ENCODE peak calls at places on chromosomes 11 and 22, in five cellular contexts. I is NCI-H460, Q is heart right ventricle, R is mammary epithelial cell, K is frontal cortex. B is an unnamed sample.

GRCh38 chr11:118263694-118264567 is at the start of gene MPZL2:
- DNase-seq in I (no peak), Q (peak; percentile 23), R (peak; percentile 98), K (no peak), B (peak; percentile 88)

GRCh38 chr11:19110290-19110689 is 6.7 kb upstream of the ZDHHC13 start:
- DNase-seq in I (no peak), Q (peak; percentile 61), R (no peak), K (no peak), B (no peak)

GRCh38 chr11:45169310-45170072 is 23.1 kb downstream of the PRDM11 start:
- DNase-seq in I (no peak), Q (no peak), R (no peak), K (no peak), B (no peak)

GRCh38 chr22:30968015-30968923 is at the start of gene MORC2:
- DNase-seq in I (no peak), Q (peak; percentile 73), R (no peak), K (no peak), B (peak; percentile 27)

GRCh38 chr11:84812351-84813083 is 814.6 kb downstream of the DLG2 start:
- DNase-seq in I (peak; percentile 54), Q (no peak), R (no peak), K (no peak), B (no peak)

GRCh38 chr11:90213322-90213721 is 9.5 kb downstream of the CHORDC1 start:
- DNase-seq in I (no peak), Q (no peak), R (no peak), K (no peak), B (no peak)

GRCh38 chr11:44005956-44006355 is 41.8 kb upstream of the ACCSL start:
- DNase-seq in I (no peak), Q (no peak), R (no peak), K (no peak), B (no peak)

GRCh38 chr11:86807356-86807755 is 7.0 kb downstream of the PRSS23 start:
- DNase-seq in I (no peak), Q (no peak), R (no peak), K (no peak), B (no peak)

GRCh38 chr11:66268953-66269906 is 791 bp downstream of the RAB1B start:
- DNase-seq in I (no peak), Q (no peak), R (no peak), K (peak; percentile 49), B (peak; percentile 20)

GRCh38 chr22:46084943-46085830 is 65.1 kb upstream of the PPARA start:
- DNase-seq in I (peak; percentile 64), Q (peak; percentile 91), R (peak; percentile 89), K (no peak), B (no peak)

GRCh38 chr11:34502949-34503348 is 10.6 kb downstream of the ELF5 start:
- DNase-seq in I (no peak), Q (no peak), R (no peak), K (no peak), B (no peak)

GRCh38 chr11:107844041-107844440 is 14.5 kb downstream of the SLC35F2 start:
- DNase-seq in I (no peak), Q (no peak), R (peak; percentile 85), K (no peak), B (peak; percentile 73)

GRCh38 chr11:75946531-75947530 is 131.8 kb downstream of the UVRAG start:
- DNase-seq in I (no peak), Q (peak; percentile 44), R (peak; percentile 28), K (no peak), B (no peak)

GRCh38 chr11:18566406-18566805 is 22.1 kb downstream of the UEVLD start:
- DNase-seq in I (no peak), Q (no peak), R (no peak), K (no peak), B (no peak)

GRCh38 chr22:20779014-20779812 is 5.3 kb downstream of the SERPIND1 start:
- DNase-seq in I (no peak), Q (no peak), R (no peak), K (no peak), B (no peak)

GRCh38 chr11:34449013-34449412 is 10.3 kb downstream of the CAT start:
- DNase-seq in I (no peak), Q (no peak), R (peak; percentile 60), K (no peak), B (no peak)

GRCh38 chr11:123405123-123405592 is 24.9 kb upstream of the GRAMD1B start:
- DNase-seq in I (no peak), Q (peak; percentile 78), R (peak; percentile 2), K (no peak), B (no peak)

GRCh38 chr11:75025561-75025960 is 36.8 kb downstream of the NEU3 start:
- DNase-seq in I (no peak), Q (no peak), R (no peak), K (no peak), B (no peak)

GRCh38 chr11:116808262-116809175 is 14.6 kb downstream of the APOA4 start:
- DNase-seq in I (no peak), Q (no peak), R (peak; percentile 46), K (no peak), B (peak; percentile 32)

GRCh38 chr11:121023848-121024751 is at the start of gene TBCEL:
- DNase-seq in I (peak; percentile 44), Q (peak; percentile 91), R (peak; percentile 45), K (peak; percentile 97), B (peak; percentile 90)

GRCh38 chr22:22210375-22210774 is 34.2 kb upstream of the VPREB1 start:
- DNase-seq in I (no peak), Q (no peak), R (peak; percentile 88), K (no peak), B (peak; percentile 73)

GRCh38 chr22:36913431-36914382 is at the start of gene CSF2RB:
- DNase-seq in I (no peak), Q (peak; percentile 36), R (no peak), K (no peak), B (no peak)

GRCh38 chr11:119404872-119405271 is 18.1 kb downstream of the THY1 start:
- DNase-seq in I (no peak), Q (no peak), R (no peak), K (no peak), B (no peak)

GRCh38 chr11:82979824-82980223 is 78.3 kb downstream of the DDIAS start:
- DNase-seq in I (no peak), Q (no peak), R (no peak), K (no peak), B (no peak)

GRCh38 chr11:44847316-44847715 is 103.4 kb downstream of the TP53I11 start:
- DNase-seq in I (no peak), Q (no peak), R (no peak), K (no peak), B (no peak)

GRCh38 chr11:614583-615452 is 932 bp downstream of the IRF7 start:
- DNase-seq in I (no peak), Q (no peak), R (peak; percentile 24), K (no peak), B (peak; percentile 21)

GRCh38 chr11:125401746-125402145 is 94.3 kb downstream of the FEZ1 start:
- DNase-seq in I (no peak), Q (no peak), R (no peak), K (no peak), B (no peak)

GRCh38 chr22:19596680-19597398 is 72.6 kb upstream of the CLDN5 start:
- DNase-seq in I (no peak), Q (no peak), R (no peak), K (no peak), B (no peak)

GRCh38 chr11:68211546-68211945 is 1.6 kb downstream of the KMT5B start:
- DNase-seq in I (no peak), Q (no peak), R (no peak), K (no peak), B (peak; percentile 24)

GRCh38 chr22:50270302-50271010 is at the start of gene MAPK11:
- DNase-seq in I (peak; percentile 40), Q (peak; percentile 75), R (peak; percentile 64), K (peak; percentile 77), B (no peak)

GRCh38 chr22:19621372-19622060 is 92.8 kb upstream of the SEPTIN5 start:
- DNase-seq in I (no peak), Q (no peak), R (no peak), K (no peak), B (no peak)

B was measured in RWPE1.